ENCODE peak calls at places on chromosome 11, in seven cellular contexts. One of them, this sample, is unnamed.

GRCh38 chr11:67452141-67452952 is at the start of gene GPR152:
- DNase-seq in HFF-Myc: no peak
- DNase-seq in NCI-H82: no peak
- DNase-seq in NCI-H774: peak
- DNase-seq in stimulated activated CD8-positive, alpha-beta memory T cell treated with anti-CD3 and anti-CD28 coated beads, Interleukin-2, amount 100 ng/mL, for 1 hour: no peak
- DNase-seq in activated T-cell treated with anti-CD3 and anti-CD28 coated beads for 1 hour: no peak
- DNase-seq in HT-29: peak
- DNase-seq in this sample: no peak

GRCh38 chr11:65316979-65317786 is 2.5 kb downstream of the CDC42EP2 start:
- DNase-seq in HFF-Myc: peak
- DNase-seq in NCI-H82: peak
- DNase-seq in NCI-H774: peak
- DNase-seq in stimulated activated CD8-positive, alpha-beta memory T cell treated with anti-CD3 and anti-CD28 coated beads, Interleukin-2, amount 100 ng/mL, for 1 hour: no peak
- DNase-seq in activated T-cell treated with anti-CD3 and anti-CD28 coated beads for 1 hour: no peak
- DNase-seq in HT-29: peak
- DNase-seq in this sample: peak

GRCh38 chr11:101477926-101478325 is 105.9 kb downstream of the TRPC6 start:
- DNase-seq in HFF-Myc: no peak
- DNase-seq in NCI-H82: no peak
- DNase-seq in NCI-H774: no peak
- DNase-seq in stimulated activated CD8-positive, alpha-beta memory T cell treated with anti-CD3 and anti-CD28 coated beads, Interleukin-2, amount 100 ng/mL, for 1 hour: no peak
- DNase-seq in activated T-cell treated with anti-CD3 and anti-CD28 coated beads for 1 hour: no peak
- DNase-seq in HT-29: no peak
- DNase-seq in this sample: no peak

GRCh38 chr11:91163619-91164451 is 941.0 kb upstream of the CHORDC1 start:
- DNase-seq in HFF-Myc: no peak
- DNase-seq in NCI-H82: no peak
- DNase-seq in NCI-H774: peak
- DNase-seq in stimulated activated CD8-positive, alpha-beta memory T cell treated with anti-CD3 and anti-CD28 coated beads, Interleukin-2, amount 100 ng/mL, for 1 hour: no peak
- DNase-seq in activated T-cell treated with anti-CD3 and anti-CD28 coated beads for 1 hour: no peak
- DNase-seq in HT-29: no peak
- DNase-seq in this sample: no peak

GRCh38 chr11:41451011-41451410 is 8.4 kb downstream of the LRRC4C start:
- DNase-seq in HFF-Myc: no peak
- DNase-seq in NCI-H82: no peak
- DNase-seq in NCI-H774: no peak
- DNase-seq in stimulated activated CD8-positive, alpha-beta memory T cell treated with anti-CD3 and anti-CD28 coated beads, Interleukin-2, amount 100 ng/mL, for 1 hour: no peak
- DNase-seq in activated T-cell treated with anti-CD3 and anti-CD28 coated beads for 1 hour: no peak
- DNase-seq in HT-29: no peak
- DNase-seq in this sample: no peak

GRCh38 chr11:843086-843704 is 543 bp downstream of the TSPAN4 start:
- DNase-seq in HFF-Myc: no peak
- DNase-seq in NCI-H82: no peak
- DNase-seq in NCI-H774: no peak
- DNase-seq in stimulated activated CD8-positive, alpha-beta memory T cell treated with anti-CD3 and anti-CD28 coated beads, Interleukin-2, amount 100 ng/mL, for 1 hour: no peak
- DNase-seq in activated T-cell treated with anti-CD3 and anti-CD28 coated beads for 1 hour: no peak
- DNase-seq in HT-29: no peak
- DNase-seq in this sample: no peak

GRCh38 chr11:57356179-57356757 is 18.1 kb downstream of the P2RX3 start:
- DNase-seq in HFF-Myc: no peak
- DNase-seq in NCI-H82: no peak
- DNase-seq in NCI-H774: no peak
- DNase-seq in stimulated activated CD8-positive, alpha-beta memory T cell treated with anti-CD3 and anti-CD28 coated beads, Interleukin-2, amount 100 ng/mL, for 1 hour: no peak
- DNase-seq in activated T-cell treated with anti-CD3 and anti-CD28 coated beads for 1 hour: no peak
- DNase-seq in HT-29: no peak
- DNase-seq in this sample: no peak

GRCh38 chr11:20041499-20041898 is 118.8 kb downstream of the DBX1 start:
- DNase-seq in HFF-Myc: no peak
- DNase-seq in NCI-H82: no peak
- DNase-seq in NCI-H774: no peak
- DNase-seq in stimulated activated CD8-positive, alpha-beta memory T cell treated with anti-CD3 and anti-CD28 coated beads, Interleukin-2, amount 100 ng/mL, for 1 hour: no peak
- DNase-seq in activated T-cell treated with anti-CD3 and anti-CD28 coated beads for 1 hour: no peak
- DNase-seq in HT-29: no peak
- DNase-seq in this sample: no peak

This sample was measured in H9.